ENCODE peak calls at places on chromosome 15, in six cellular contexts. F is cardiac fibroblast; W is foreskin fibroblast; J is Karpas-422; X is effector memory CD4-positive, alpha-beta T cell; P is endothelial cell of umbilical vein. N is an unnamed sample.
A peak's percentile ranks its signal among the peaks of the same experiment; 100 is the strongest.

GRCh38 chr15:76199106-76200082 is 111.9 kb downstream of the ETFA start:
- DNase-seq in F (peak; percentile 84), W (peak; percentile 58), J (no peak), X (no peak), P (no peak), N (no peak)

GRCh38 chr15:31752363-31752762 is 278.0 kb upstream of the CHRNA7 start:
- DNase-seq in F (peak; percentile 13), W (peak; percentile 3), J (no peak), X (no peak), P (no peak), N (no peak)

GRCh38 chr15:89330119-89330518 is 4.5 kb downstream of the POLG start:
- DNase-seq in F (no peak), W (no peak), J (no peak), X (no peak), P (no peak), N (no peak)

GRCh38 chr15:63288778-63289378 is 11.5 kb downstream of the APH1B start:
- DNase-seq in F (peak; percentile 76), W (peak; percentile 43), J (peak; percentile 77), X (no peak), P (peak; percentile 80), N (peak; percentile 73)

GRCh38 chr15:68271854-68272471 is 5.6 kb upstream of the FEM1B start:
- DNase-seq in F (peak; percentile 50), W (peak; percentile 74), J (no peak), X (no peak), P (no peak), N (no peak)

GRCh38 chr15:75836953-75837321 is 6.3 kb upstream of the UBE2Q2 start:
- DNase-seq in F (peak; percentile 72), W (peak; percentile 77), J (no peak), X (peak; percentile 19), P (peak; percentile 42), N (peak; percentile 40)

GRCh38 chr15:63601727-63602185 is 4.6 kb downstream of the FBXL22 start:
- DNase-seq in F (no peak), W (no peak), J (peak; percentile 78), X (no peak), P (no peak), N (no peak)

GRCh38 chr15:62698646-62699045 is 343.9 kb upstream of the TPM1 start:
- DNase-seq in F (no peak), W (no peak), J (no peak), X (no peak), P (no peak), N (no peak)

GRCh38 chr15:60373327-60373726 is 24.5 kb downstream of the ANXA2 start:
- DNase-seq in F (no peak), W (no peak), J (no peak), X (no peak), P (no peak), N (no peak)

GRCh38 chr15:89090791-89091666 is 2.8 kb downstream of the ABHD2 start:
- DNase-seq in F (peak; percentile 89), W (peak; percentile 81), J (peak; percentile 86), X (no peak), P (peak; percentile 85), N (peak; percentile 72)

GRCh38 chr15:69141833-69142232 is 18.6 kb upstream of the GLCE start:
- DNase-seq in F (no peak), W (no peak), J (no peak), X (no peak), P (no peak), N (no peak)

GRCh38 chr15:28110416-28110975 is 11.4 kb upstream of the OCA2 start:
- DNase-seq in F (no peak), W (no peak), J (no peak), X (no peak), P (no peak), N (no peak)

GRCh38 chr15:70098170-70098460 is 398 bp upstream of the TLE3 start:
- DNase-seq in F (no peak), W (no peak), J (no peak), X (no peak), P (no peak), N (no peak)

GRCh38 chr15:48577495-48577894 is 68.0 kb downstream of the FBN1 start:
- DNase-seq in F (no peak), W (peak; percentile 54), J (no peak), X (no peak), P (peak; percentile 48), N (no peak)

GRCh38 chr15:26433060-26433459 is 339.8 kb downstream of the GABRB3 start:
- DNase-seq in F (no peak), W (no peak), J (no peak), X (no peak), P (no peak), N (no peak)

GRCh38 chr15:93049233-93049632 is 39.8 kb downstream of the RGMA start:
- DNase-seq in F (no peak), W (no peak), J (no peak), X (no peak), P (no peak), N (no peak)

GRCh38 chr15:77607894-77608261 is 24.8 kb downstream of the LINGO1 start:
- DNase-seq in F (peak; percentile 28), W (no peak), J (no peak), X (no peak), P (no peak), N (peak; percentile 80)

GRCh38 chr15:47514251-47514652 is 203.1 kb upstream of the SEMA6D start:
- DNase-seq in F (peak; percentile 57), W (peak; percentile 48), J (no peak), X (no peak), P (peak; percentile 64), N (peak; percentile 49)

GRCh38 chr15:42919794-42920280 is 741 bp downstream of the TTBK2 start:
- DNase-seq in F (peak; percentile 41), W (peak; percentile 23), J (peak; percentile 76), X (no peak), P (peak; percentile 66), N (peak; percentile 58)

GRCh38 chr15:34239151-34239761 is 14.4 kb downstream of the EMC4 start:
- DNase-seq in F (peak; percentile 69), W (peak; percentile 86), J (no peak), X (no peak), P (peak; percentile 78), N (no peak)

GRCh38 chr15:35545825-35546580 is at the start of gene DPH6:
- DNase-seq in F (peak; percentile 91), W (peak; percentile 78), J (peak; percentile 94), X (peak; percentile 72), P (peak; percentile 91), N (peak; percentile 91)

GRCh38 chr15:45242289-45242688 is 9.7 kb upstream of the SLC28A2 start:
- DNase-seq in F (peak; percentile 4), W (peak; percentile 1), J (peak; percentile 51), X (no peak), P (no peak), N (peak; percentile 12)

GRCh38 chr15:75211436-75212199 is 9.9 kb downstream of the C15orf39 start:
- DNase-seq in F (no peak), W (no peak), J (no peak), X (no peak), P (no peak), N (no peak)

GRCh38 chr15:60021589-60022378 is 17.7 kb downstream of the FOXB1 start:
- DNase-seq in F (no peak), W (no peak), J (no peak), X (no peak), P (no peak), N (no peak)

DNA sequence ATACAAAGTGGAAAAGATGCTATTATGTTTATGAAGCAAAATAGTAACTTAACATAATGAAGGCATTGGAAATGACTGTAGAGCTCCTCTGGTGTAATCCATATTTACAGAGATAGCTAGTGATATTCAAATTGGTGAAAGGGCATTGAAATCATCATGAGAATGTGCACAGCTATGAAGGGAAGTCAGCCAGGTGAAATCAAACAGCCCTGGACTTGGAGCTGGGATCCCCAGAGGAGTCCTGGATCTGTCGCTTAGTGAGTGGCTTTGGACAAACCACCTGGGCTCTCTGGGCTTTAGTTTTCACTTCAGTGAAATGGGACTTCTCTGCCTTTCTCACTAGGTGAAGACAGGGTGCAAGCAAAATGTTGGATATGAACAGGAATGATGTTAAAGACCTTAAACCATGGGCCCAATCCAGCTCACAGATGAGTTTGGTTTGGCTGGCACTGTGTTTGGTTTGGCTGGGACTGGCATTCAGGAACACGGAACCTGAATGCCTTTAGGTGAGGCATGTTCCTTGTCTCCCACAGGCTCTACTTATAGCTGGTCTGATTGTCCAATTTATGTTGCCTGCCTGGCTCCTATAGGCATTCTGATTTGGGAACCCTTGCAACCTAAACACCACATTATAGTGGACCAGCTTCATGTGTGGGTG is 110.5 kb upstream of the TNFAIP8L3 start:
- DNase-seq in F (no peak), W (no peak), J (no peak), X (no peak), P (no peak), N (no peak)
- H3K4me3 ChIP-seq in F (no peak overlapping the region), W (no peak overlapping the region), J (no peak overlapping the region), X (no peak overlapping the region), P (no peak overlapping the region), N (no peak overlapping the region)

DNA sequence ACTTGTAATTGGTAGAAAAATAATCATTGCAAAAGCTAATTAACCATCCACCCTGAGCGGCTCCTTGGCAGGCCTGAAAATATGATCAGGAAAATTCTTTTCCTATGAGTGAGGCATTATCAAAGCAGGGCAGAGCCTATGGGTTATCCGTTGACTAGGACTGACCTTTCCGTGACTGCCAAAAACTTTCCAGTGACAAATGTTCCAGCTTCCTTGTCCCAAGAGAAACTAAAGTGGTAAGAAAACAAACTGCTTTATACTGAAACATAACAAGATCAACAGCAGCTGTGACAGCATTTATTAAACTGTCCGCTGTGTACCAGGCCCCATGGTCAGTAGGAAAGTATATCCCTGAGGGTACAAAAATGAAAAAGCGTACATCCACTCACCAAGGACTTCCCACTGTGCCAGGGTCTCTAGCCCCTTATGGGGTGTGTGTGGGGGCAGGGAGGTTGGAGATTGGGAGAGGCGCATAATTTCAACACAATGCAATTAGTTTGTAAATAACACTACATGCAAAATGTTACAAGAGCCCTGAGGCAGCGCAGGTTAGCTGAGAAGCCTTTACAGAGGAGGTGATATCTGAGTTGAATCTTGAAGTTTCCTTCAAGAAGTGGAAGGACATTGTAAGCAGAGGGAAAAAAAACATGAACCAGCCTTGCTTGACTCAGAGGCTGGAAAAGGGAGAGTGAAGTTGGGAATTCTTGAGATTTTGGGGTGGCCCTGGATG is 8.6 kb downstream of the LIPC start:
- DNase-seq in F (peak; percentile 41), W (peak; percentile 61), J (no peak), X (no peak), P (peak; percentile 90), N (no peak)
- H3K4me3 ChIP-seq in F (no peak overlapping the region), W (no peak overlapping the region), J (no peak overlapping the region), X (no peak overlapping the region), P (no peak overlapping the region), N (no peak overlapping the region)

DNA sequence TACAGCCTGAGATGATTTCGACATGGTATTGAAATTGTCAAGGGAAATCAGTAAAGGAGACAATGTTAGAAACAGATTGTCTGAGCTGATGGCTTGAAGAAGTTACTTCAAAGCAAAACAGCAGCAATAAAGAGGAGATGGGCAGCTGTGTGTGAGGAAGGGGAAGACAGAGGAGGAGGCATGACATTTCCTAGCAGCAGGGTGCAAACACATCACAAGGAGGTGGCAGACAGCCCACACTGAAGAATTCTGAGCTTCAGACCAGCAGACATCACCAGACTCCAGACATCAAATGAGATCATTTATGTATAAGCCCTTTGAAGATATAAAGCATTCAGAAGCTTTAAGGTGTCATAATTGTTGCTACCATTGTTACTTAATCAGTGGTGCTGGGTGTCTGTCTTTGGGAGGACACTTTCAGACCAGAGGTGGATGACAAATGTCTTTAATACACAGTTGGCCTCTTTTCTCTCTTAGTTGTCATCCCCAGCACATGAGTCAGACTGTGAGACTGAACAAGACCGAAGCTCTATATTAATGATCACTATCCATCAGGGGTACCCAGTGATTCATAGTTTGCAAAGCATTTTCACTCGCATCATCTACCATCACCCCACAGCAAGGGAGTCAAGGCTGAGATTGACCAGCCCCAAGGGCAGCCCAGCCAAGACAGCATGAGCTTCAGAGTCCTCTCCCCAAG is 203.9 kb downstream of the MINAR1 start:
- DNase-seq in F (no peak), W (no peak), J (no peak), X (no peak), P (no peak), N (no peak)
- H3K4me3 ChIP-seq in F (no peak overlapping the region), W (no peak overlapping the region), J (no peak overlapping the region), X (no peak overlapping the region), P (no peak overlapping the region), N (no peak overlapping the region)

GRCh38 chr15:96333194-96334016 is 2.9 kb downstream of the NR2F2 start:
- DNase-seq in F (peak; percentile 63), W (no peak), J (no peak), X (no peak), P (no peak), N (peak; percentile 49)
- H3K4me3 ChIP-seq in F (peak overlapping the region; percentile 92), W (peak overlapping the region; percentile 100), J (no peak overlapping the region), X (peak overlapping the region; percentile 36), P (peak overlapping the region; percentile 92), N (peak overlapping the region; percentile 77)

N was measured in A673.